ENCODE peak calls at places on chromosomes 11 and 22, in eight cellular contexts. W, H, T, D, I, X, E and P are unnamed samples.

GRCh38 chr11:84289381-84289906 is 1003.3 kb upstream of the CCDC90B start:
- DNase-seq in W (no peak), H (peak; percentile 80), T (no peak), D (no peak), I (no peak), X (no peak), E (no peak), P (no peak)

GRCh38 chr11:61832758-61833157 is 4.7 kb downstream of the FADS2 start:
- DNase-seq in W (no peak), H (no peak), T (no peak), D (no peak), I (no peak), X (no peak), E (peak; percentile 13), P (no peak)

GRCh38 chr11:86916330-86916729 is 38.9 kb downstream of the FZD4 start:
- DNase-seq in W (no peak), H (peak; percentile 88), T (no peak), D (no peak), I (peak; percentile 88), X (no peak), E (no peak), P (no peak)

GRCh38 chr11:120121336-120121735 is 16.6 kb downstream of the TRIM29 start:
- DNase-seq in W (no peak), H (no peak), T (no peak), D (no peak), I (no peak), X (no peak), E (no peak), P (no peak)

GRCh38 chr22:41327124-41327523 is 25.8 kb downstream of the ZC3H7B start:
- DNase-seq in W (no peak), H (no peak), T (no peak), D (no peak), I (no peak), X (no peak), E (no peak), P (no peak)

GRCh38 chr11:2927851-2928604 is 1.2 kb downstream of the PHLDA2 start:
- DNase-seq in W (no peak), H (peak; percentile 78), T (no peak), D (no peak), I (peak; percentile 61), X (no peak), E (no peak), P (no peak)

GRCh38 chr11:133082453-133082781 is 449.9 kb downstream of the OPCML start:
- DNase-seq in W (no peak), H (no peak), T (peak; percentile 11), D (no peak), I (peak; percentile 49), X (no peak), E (peak; percentile 47), P (peak; percentile 72)

GRCh38 chr22:29078036-29078868 is 5.4 kb downstream of the KREMEN1 start:
- DNase-seq in W (no peak), H (no peak), T (no peak), D (no peak), I (no peak), X (no peak), E (no peak), P (no peak)

GRCh38 chr22:48554893-48555552 is 1272.7 kb downstream of the BRD1 start:
- DNase-seq in W (no peak), H (no peak), T (no peak), D (no peak), I (peak; percentile 67), X (no peak), E (no peak), P (no peak)

GRCh38 chr11:66904055-66904454 is 47.2 kb downstream of the LRFN4 start:
- DNase-seq in W (no peak), H (no peak), T (no peak), D (no peak), I (peak; percentile 67), X (no peak), E (no peak), P (no peak)

GRCh38 chr11:103736986-103737622 is 299.3 kb upstream of the DDI1 start:
- DNase-seq in W (no peak), H (no peak), T (no peak), D (no peak), I (no peak), X (no peak), E (no peak), P (no peak)

GRCh38 chr11:102085864-102086551 is 24.2 kb upstream of the YAP1 start:
- DNase-seq in W (no peak), H (no peak), T (no peak), D (no peak), I (no peak), X (no peak), E (no peak), P (no peak)

GRCh38 chr22:42313204-42313603 is 42.8 kb upstream of the TCF20 start:
- DNase-seq in W (no peak), H (no peak), T (no peak), D (no peak), I (peak; percentile 20), X (no peak), E (no peak), P (no peak)

GRCh38 chr11:117670443-117670842 is 126.6 kb downstream of the DSCAML1 start:
- DNase-seq in W (no peak), H (no peak), T (no peak), D (no peak), I (no peak), X (no peak), E (no peak), P (no peak)

GRCh38 chr11:47943721-47944554 is 36.4 kb upstream of the PTPRJ start:
- DNase-seq in W (no peak), H (no peak), T (no peak), D (no peak), I (peak; percentile 21), X (no peak), E (no peak), P (no peak)

GRCh38 chr11:122748968-122749687 is 89.2 kb upstream of the CRTAM start:
- DNase-seq in W (no peak), H (peak; percentile 97), T (no peak), D (no peak), I (peak; percentile 87), X (peak; percentile 68), E (no peak), P (no peak)